ENCODE peak calls at places on chromosomes 1 and 21, in four cellular contexts. One of them, this sample, is unnamed.

GRCh38 chr1:209646558-209646957 is 5.7 kb downstream of the LAMB3 start:
- DNase-seq in NCI-H460: no peak
- DNase-seq in GM23248: peak; percentile 49
- DNase-seq in NCI-H1092: no peak
- DNase-seq in this sample: no peak

GRCh38 chr1:215517441-215517891 is 49.6 kb upstream of the KCTD3 start:
- DNase-seq in NCI-H1092: no peak
- DNase-seq in GM23248: peak; percentile 77
- DNase-seq in NCI-H460: peak; percentile 81
- DNase-seq in this sample: no peak

GRCh38 chr1:241219449-241219848 is 137.6 kb downstream of the RGS7 start:
- DNase-seq in GM23248: no peak
- DNase-seq in NCI-H1092: no peak
- DNase-seq in NCI-H460: no peak
- DNase-seq in this sample: no peak

GRCh38 chr1:210857724-210858123 is 276.2 kb downstream of the KCNH1 start:
- DNase-seq in GM23248: no peak
- DNase-seq in NCI-H460: no peak
- DNase-seq in NCI-H1092: no peak
- DNase-seq in this sample: no peak

GRCh38 chr1:171142081-171142450 is 43.0 kb upstream of the FMO2 start:
- DNase-seq in GM23248: peak; percentile 48
- DNase-seq in NCI-H460: no peak
- DNase-seq in NCI-H1092: no peak
- DNase-seq in this sample: no peak

GRCh38 chr1:233081686-233082085 is 131.3 kb downstream of the NTPCR start:
- DNase-seq in GM23248: no peak
- DNase-seq in NCI-H460: no peak
- DNase-seq in NCI-H1092: no peak
- DNase-seq in this sample: no peak

GRCh38 chr1:94199398-94199797 is 38.0 kb downstream of the ARHGAP29 start:
- DNase-seq in GM23248: no peak
- DNase-seq in NCI-H460: no peak
- DNase-seq in NCI-H1092: no peak
- DNase-seq in this sample: no peak

GRCh38 chr1:70354332-70355110 is at the start of gene ANKRD13C:
- DNase-seq in NCI-H460: peak; percentile 94
- DNase-seq in GM23248: peak; percentile 99
- DNase-seq in NCI-H1092: peak; percentile 92
- DNase-seq in this sample: peak; percentile 84

GRCh38 chr1:33219886-33220661 is 36.2 kb upstream of the ZNF362 start:
- DNase-seq in NCI-H460: no peak
- DNase-seq in GM23248: peak; percentile 58
- DNase-seq in NCI-H1092: no peak
- DNase-seq in this sample: no peak

GRCh38 chr21:32381571-32381970 is 11.2 kb downstream of the URB1 start:
- DNase-seq in NCI-H1092: no peak
- DNase-seq in GM23248: peak; percentile 24
- DNase-seq in NCI-H460: no peak
- DNase-seq in this sample: no peak

GRCh38 chr1:212482352-212483153 is 49.8 kb downstream of the NENF start:
- DNase-seq in NCI-H460: no peak
- DNase-seq in GM23248: peak; percentile 46
- DNase-seq in NCI-H1092: no peak
- DNase-seq in this sample: no peak

GRCh38 chr1:6991271-6991670 is 206.0 kb downstream of the CAMTA1 start:
- DNase-seq in NCI-H460: no peak
- DNase-seq in GM23248: peak; percentile 81
- DNase-seq in NCI-H1092: no peak
- DNase-seq in this sample: no peak

GRCh38 chr1:3625151-3625907 is 514 bp downstream of the TPRG1L start:
- DNase-seq in GM23248: peak; percentile 70
- DNase-seq in NCI-H1092: no peak
- DNase-seq in NCI-H460: no peak
- DNase-seq in this sample: peak; percentile 45

GRCh38 chr1:184110253-184111204 is 59.0 kb downstream of the TSEN15 start:
- DNase-seq in NCI-H460: no peak
- DNase-seq in GM23248: no peak
- DNase-seq in NCI-H1092: no peak
- DNase-seq in this sample: no peak

GRCh38 chr1:24900985-24901781 is 28.9 kb downstream of the RUNX3 start:
- DNase-seq in NCI-H460: no peak
- DNase-seq in NCI-H1092: no peak
- DNase-seq in GM23248: no peak
- DNase-seq in this sample: no peak

GRCh38 chr1:46484783-46485490 is 4.7 kb upstream of the DMBX1 start:
- DNase-seq in NCI-H460: no peak
- DNase-seq in GM23248: no peak
- DNase-seq in NCI-H1092: no peak
- DNase-seq in this sample: no peak

GRCh38 chr1:166972827-166973226 is 2.5 kb downstream of the ILDR2 start:
- DNase-seq in NCI-H1092: no peak
- DNase-seq in GM23248: no peak
- DNase-seq in NCI-H460: no peak
- DNase-seq in this sample: no peak

GRCh38 chr1:25590096-25590824 is 26.3 kb upstream of the MAN1C1 start:
- DNase-seq in GM23248: peak; percentile 49
- DNase-seq in NCI-H460: no peak
- DNase-seq in NCI-H1092: no peak
- DNase-seq in this sample: no peak

GRCh38 chr1:7384121-7384520 is 387.0 kb upstream of the VAMP3 start:
- DNase-seq in GM23248: no peak
- DNase-seq in NCI-H460: no peak
- DNase-seq in NCI-H1092: no peak
- DNase-seq in this sample: no peak

GRCh38 chr1:173095632-173096031 is 44.9 kb upstream of the TNFSF18 start:
- DNase-seq in NCI-H460: no peak
- DNase-seq in NCI-H1092: no peak
- DNase-seq in GM23248: peak; percentile 92
- DNase-seq in this sample: no peak